ENCODE peak calls at places on chromosomes 11 and 22, in seven cellular contexts. E is MM.1S, H is upper lobe of right lung, J is cardiac muscle cell, X is left lung, Q is fibroblast of lung, A is ovary. I is an unnamed sample. For H3K36me3, the result is how much of the 10 kb centered on the place peaks cover.

GRCh38 chr11:46514370-46514769 is 79.5 kb downstream of the AMBRA1 start:
- DNase-seq in X (no peak), Q (no peak), A (no peak), E (peak), J (no peak), H (no peak), I (no peak)

GRCh38 chr22:31344369-31345330 is 1.5 kb downstream of the PATZ1 start:
- DNase-seq in H (peak), Q (peak), A (peak), J (peak), X (no peak), E (no peak), I (peak)

GRCh38 chr11:56331861-56332491 is 13.9 kb upstream of the OR8K1 start:
- DNase-seq in H (no peak), J (no peak), E (no peak), Q (no peak), A (no peak), X (no peak), I (no peak)

GRCh38 chr22:35212020-35212419 is 45.3 kb upstream of the HMGXB4 start:
- DNase-seq in H (no peak), J (no peak), Q (no peak), X (no peak), A (peak), E (no peak), I (no peak)

GRCh38 chr22:30324008-30324730 is 2.6 kb downstream of the TBC1D10A start:
- DNase-seq in Q (peak), H (no peak), J (no peak), X (no peak), A (no peak), E (no peak), I (peak)

GRCh38 chr22:22343603-22344276 is 99.2 kb downstream of the VPREB1 start:
- DNase-seq in E (no peak), Q (no peak), H (no peak), X (no peak), A (no peak), J (no peak), I (no peak)

GRCh38 chr22:43917523-43917922 is 6.1 kb upstream of the PNPLA3 start:
- DNase-seq in X (no peak), J (no peak), E (no peak), H (no peak), A (no peak), Q (peak), I (no peak)

GRCh38 chr11:69295995-69296889 is 2.3 kb downstream of the MYEOV start:
- DNase-seq in Q (peak), X (peak), A (no peak), H (peak), E (peak), J (no peak), I (no peak)

GRCh38 chr11:13287026-13287425 is 9.4 kb downstream of the BMAL1 start:
- DNase-seq in Q (no peak), X (no peak), H (no peak), E (no peak), A (no peak), J (no peak), I (peak)

GRCh38 chr22:29665486-29665885 is 54.3 kb upstream of the CABP7 start:
- DNase-seq in Q (no peak), E (no peak), H (no peak), J (no peak), A (no peak), X (no peak), I (no peak)

GRCh38 chr11:59247535-59248227 is 35.0 kb upstream of the MPEG1 start:
- DNase-seq in Q (peak), A (no peak), H (no peak), J (no peak), E (no peak), X (peak), I (no peak)

GRCh38 chr11:95566151-95566670 is 223.4 kb downstream of the FAM76B start:
- DNase-seq in J (no peak), E (no peak), Q (peak), X (no peak), H (no peak), A (no peak), I (no peak)

GRCh38 chr11:79312591-79313267 is 128.1 kb downstream of the TENM4 start:
- DNase-seq in A (no peak), X (no peak), E (no peak), Q (peak), J (no peak), H (no peak), I (no peak)

GRCh38 chr22:22702159-22702873 is 57.9 kb downstream of the GGTLC2 start:
- DNase-seq in E (peak), X (no peak), J (no peak), Q (no peak), H (no peak), A (no peak), I (no peak)

GRCh38 chr22:45271667-45272188 is 13.0 kb upstream of the UPK3A start:
- DNase-seq in X (no peak), Q (peak), E (no peak), H (no peak), A (peak), J (peak), I (no peak)
- H3K27ac ChIP-seq in X (no peak), Q (no peak), E (no peak), H (peak), A (no peak), J (peak), I (no peak)

GRCh38 chr22:37199103-37199838 is 11.2 kb upstream of the C1QTNF6 start:
- DNase-seq in A (peak), Q (peak), X (peak), E (peak), J (peak), H (peak), I (peak)

GRCh38 chr22:37195921-37196320 is 7.9 kb upstream of the C1QTNF6 start:
- DNase-seq in A (no peak), Q (no peak), H (peak), J (no peak), X (no peak), E (no peak), I (no peak)

GRCh38 chr22:37196539-37197450 is 8.7 kb upstream of the C1QTNF6 start:
- DNase-seq in H (peak), E (no peak), A (peak), X (peak), J (peak), Q (peak), I (no peak)

GRCh38 chr22:37198290-37199102 is 10.4 kb upstream of the C1QTNF6 start:
- DNase-seq in Q (peak), A (peak), E (peak), H (peak), J (peak), X (peak), I (peak)

GRCh38 chr22:37197451-37198289 is 9.6 kb upstream of the C1QTNF6 start:
- DNase-seq in A (peak), E (no peak), X (peak), J (no peak), Q (no peak), H (peak), I (no peak)
- H3K4me3 ChIP-seq in A (peak), E (peak), X (no peak), J (no peak), Q (peak), H (peak), I (peak)

GRCh38 chr11:66510990-66511339 is 530 bp downstream of the BBS1 start:
- DNase-seq in J (no peak), E (no peak), Q (no peak), A (no peak), H (no peak), X (no peak), I (no peak)

GRCh38 chr11:66505276-66505816 is 5.1 kb upstream of the BBS1 start:
- DNase-seq in E (no peak), A (no peak), X (no peak), H (no peak), Q (no peak), J (no peak), I (no peak)

GRCh38 chr11:66509131-66509561 is 1.3 kb upstream of the BBS1 start:
- DNase-seq in A (no peak), H (no peak), E (no peak), J (peak), X (no peak), Q (no peak), I (no peak)

GRCh38 chr11:66510271-66510989 is at the start of gene BBS1:
- DNase-seq in E (peak), Q (peak), A (peak), X (peak), J (peak), H (peak), I (peak)
- H3K36me3 ChIP-seq in E (under half), Q (under half), A (under half), X (under half), J (under half), H (under half), I (under half)

DNA sequence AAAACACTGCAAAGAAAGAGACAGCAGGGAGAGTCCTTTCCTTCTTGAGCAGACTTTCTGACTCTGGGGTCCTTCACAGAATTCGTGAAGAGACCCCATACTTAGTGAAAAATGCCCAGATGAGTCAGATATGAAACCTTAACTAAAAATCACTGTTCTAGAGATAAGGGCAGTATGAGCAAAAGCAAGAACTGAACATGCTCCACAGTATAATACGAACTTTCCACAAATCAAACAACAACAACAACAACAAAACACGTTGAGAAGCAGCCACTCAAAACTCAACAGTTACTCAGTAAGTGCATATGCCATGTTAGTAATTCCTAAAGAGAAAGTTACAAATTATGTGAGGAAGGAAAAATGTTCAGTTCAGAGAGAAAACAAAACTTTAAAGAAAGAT is 44.3 kb downstream of the PITPNB start:
- DNase-seq in A (no peak), E (no peak), Q (no peak), X (no peak), H (no peak), J (no peak), I (no peak)
- H3K27ac ChIP-seq in A (peak), E (no peak), Q (no peak), X (no peak), H (no peak), J (peak), I (no peak)

DNA sequence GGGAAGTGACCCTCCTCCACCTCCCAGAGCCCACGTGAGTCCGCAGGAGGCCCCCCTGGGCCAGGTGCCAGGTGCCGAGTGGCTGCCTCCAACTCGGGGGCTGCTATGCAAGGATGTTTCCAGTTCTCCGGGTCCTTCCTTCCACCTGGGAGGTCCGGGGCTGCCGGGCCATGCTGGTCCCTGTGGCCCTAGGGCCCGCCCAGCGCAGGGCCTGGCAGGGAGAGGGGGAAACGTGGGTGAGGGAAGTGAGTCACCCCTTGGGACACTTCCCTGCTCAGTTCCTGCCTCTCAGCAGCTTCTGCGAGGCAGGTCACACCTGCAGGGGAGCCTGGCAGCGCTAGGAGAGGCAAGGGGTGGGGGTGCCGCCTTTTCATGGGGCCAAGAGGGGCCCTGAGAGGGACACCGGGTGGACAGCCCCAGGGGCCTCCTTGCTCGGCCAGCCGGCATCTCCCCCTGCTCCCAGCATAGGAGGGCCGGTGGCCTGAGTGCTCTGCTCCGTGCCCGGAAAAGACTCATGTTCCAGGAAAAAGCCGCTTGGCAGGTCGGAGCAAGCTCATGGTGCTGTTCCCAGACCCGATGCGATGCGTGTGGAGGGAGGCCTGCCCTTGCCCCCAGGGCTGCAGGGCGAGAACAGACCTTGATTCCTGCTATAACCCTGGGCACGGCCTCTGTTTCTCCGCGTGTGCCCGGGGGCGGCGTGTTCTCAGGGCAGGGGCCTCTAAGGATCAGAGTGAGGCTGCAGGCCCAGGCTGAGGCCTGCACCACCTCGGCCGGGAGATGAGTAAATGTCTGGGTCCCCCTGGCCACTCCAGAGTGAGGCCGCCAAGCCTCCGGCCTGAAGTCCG is 30.3 kb upstream of the WNT7B start:
- DNase-seq in J (no peak), A (peak), E (no peak), H (peak), X (peak), Q (peak), I (no peak)
- H3K4me3 ChIP-seq in J (no peak), A (peak), E (no peak), H (peak), X (no peak), Q (peak), I (no peak)